ENCODE peak calls at places on chromosome 22, in eight cellular contexts. W is CD8-positive, alpha-beta memory T cell; X is DMS53; S is amniotic stem cell; Q is DMS153; G is chondrocyte; F is neural crest cell; Z is pancreas. Y is an unnamed sample.

GRCh38 chr22:35257002-35257320 is 332 bp upstream of the HMGXB4 start:
- DNase-seq in W (no peak), X (no peak), S (no peak), Q (no peak), G (no peak), F (no peak), Z (no peak), Y (no peak)

GRCh38 chr22:39303358-39303757 is 16.1 kb downstream of the RPL3 start:
- DNase-seq in W (no peak), X (no peak), S (no peak), Q (no peak), G (no peak), F (no peak), Z (no peak), Y (no peak)

GRCh38 chr22:33111491-33111890 is 53.3 kb upstream of the SYN3 start:
- DNase-seq in W (no peak), X (no peak), S (no peak), Q (no peak), G (no peak), F (no peak), Z (no peak), Y (no peak)

GRCh38 chr22:30575859-30576258 is 1.4 kb upstream of the GAL3ST1 start:
- DNase-seq in W (no peak), X (peak; percentile 11), S (no peak), Q (no peak), G (no peak), F (no peak), Z (peak; percentile 57), Y (no peak)

GRCh38 chr22:39526736-39527171 is 5.8 kb downstream of the RPS19BP1 start:
- DNase-seq in W (no peak), X (peak; percentile 62), S (no peak), Q (no peak), G (no peak), F (no peak), Z (no peak), Y (peak; percentile 31)

GRCh38 chr22:46195487-46196165 is 45.3 kb downstream of the PPARA start:
- DNase-seq in W (no peak), X (no peak), S (no peak), Q (no peak), G (no peak), F (no peak), Z (no peak), Y (no peak)

GRCh38 chr22:31327786-31328544 is 18.2 kb downstream of the PATZ1 start:
- DNase-seq in W (no peak), X (no peak), S (no peak), Q (no peak), G (no peak), F (no peak), Z (no peak), Y (no peak)

GRCh38 chr22:42300286-42301071 is 30.0 kb upstream of the TCF20 start:
- DNase-seq in W (peak; percentile 65), X (peak; percentile 16), S (no peak), Q (no peak), G (no peak), F (no peak), Z (no peak), Y (peak; percentile 28)

GRCh38 chr22:25650834-25651233 is 86.4 kb downstream of the GRK3 start:
- DNase-seq in W (no peak), X (no peak), S (no peak), Q (no peak), G (no peak), F (no peak), Z (no peak), Y (no peak)

GRCh38 chr22:35299717-35300497 is at the start of gene TOM1:
- DNase-seq in W (peak; percentile 98), X (peak; percentile 91), S (peak; percentile 98), Q (peak; percentile 94), G (no peak), F (peak; percentile 96), Z (peak; percentile 97), Y (peak; percentile 98)